ENCODE peak calls at places on chromosomes 3 and 15, in eight cellular contexts. D is psoas muscle, L is cardiac muscle cell, W is suprapubic skin, M is uterus, A is endothelial cell of umbilical vein, U is DND-41, X is heart left ventricle. H is an unnamed sample.

GRCh38 chr3:185823280-185824044 is 1.4 kb downstream of the IGF2BP2 start:
- DNase-seq in A (peak; percentile 51), X (peak; percentile 51), W (no peak), U (no peak), M (peak; percentile 22), D (peak; percentile 22), L (peak; percentile 72), H (no peak)

GRCh38 chr3:48086736-48087470 is 70.7 kb upstream of the MAP4 start:
- DNase-seq in U (no peak), X (no peak), L (no peak), M (no peak), W (no peak), A (peak; percentile 30), D (no peak), H (peak; percentile 50)

GRCh38 chr3:106183762-106184391 is 315.1 kb upstream of the CBLB start:
- DNase-seq in W (no peak), L (no peak), A (no peak), D (no peak), U (no peak), X (no peak), M (no peak), H (peak; percentile 46)

GRCh38 chr15:40338041-40338657 is 2.6 kb downstream of the CCDC9B start:
- DNase-seq in U (peak; percentile 85), X (peak; percentile 85), D (peak; percentile 70), W (no peak), L (peak; percentile 89), A (peak; percentile 75), M (peak; percentile 55), H (peak; percentile 64)

GRCh38 chr3:105598047-105598796 is 231.5 kb downstream of the ALCAM start:
- DNase-seq in L (no peak), W (no peak), A (peak; percentile 8), D (no peak), U (no peak), M (no peak), X (no peak), H (peak; percentile 97)

GRCh38 chr3:32137870-32138269 is 31.4 kb downstream of the GPD1L start:
- DNase-seq in D (no peak), M (no peak), A (no peak), U (no peak), L (peak; percentile 91), W (no peak), X (no peak), H (no peak)

GRCh38 chr15:33195283-33195682 is 769 bp upstream of the FMN1 start:
- DNase-seq in U (no peak), W (no peak), X (no peak), A (no peak), M (no peak), L (no peak), D (no peak), H (no peak)

GRCh38 chr3:195005759-195006555 is 265.0 kb downstream of the XXYLT1 start:
- DNase-seq in L (no peak), U (no peak), M (no peak), D (no peak), W (peak; percentile 74), X (no peak), A (no peak), H (no peak)

GRCh38 chr3:2495746-2496145 is 397.1 kb downstream of the CNTN4 start:
- DNase-seq in L (no peak), U (no peak), D (no peak), X (no peak), W (no peak), A (no peak), M (no peak), H (no peak)

GRCh38 chr15:27937873-27938272 is 161.2 kb downstream of the OCA2 start:
- DNase-seq in W (no peak), X (no peak), D (no peak), M (no peak), A (no peak), L (no peak), U (no peak), H (no peak)

GRCh38 chr3:184578822-184579221 is 17.2 kb downstream of the EPHB3 start:
- DNase-seq in X (no peak), L (no peak), W (no peak), D (no peak), U (no peak), A (no peak), M (no peak), H (no peak)

GRCh38 chr3:169400874-169401273 is 262.6 kb downstream of the MECOM start:
- DNase-seq in D (no peak), L (peak; percentile 74), W (no peak), X (no peak), A (no peak), U (no peak), M (no peak), H (no peak)

DNA sequence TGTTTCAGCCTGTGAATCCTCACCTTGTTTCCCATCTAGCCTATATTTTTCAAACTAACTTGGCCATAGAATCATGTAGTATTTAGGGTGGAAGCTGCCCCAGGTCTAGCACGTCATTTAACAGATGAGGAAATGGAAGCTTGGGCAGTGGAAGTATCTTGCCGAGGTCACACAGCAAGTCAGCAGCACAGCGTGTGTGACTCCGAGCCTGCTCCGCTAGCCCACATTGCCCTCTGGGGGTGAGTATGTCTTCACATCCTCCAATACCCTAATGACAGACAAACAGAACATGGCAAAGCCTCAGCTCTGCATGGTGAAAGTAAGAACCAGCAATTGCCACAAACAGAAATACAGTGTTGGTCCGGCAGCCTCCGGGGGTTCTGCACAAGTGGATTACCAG is 2.2 kb upstream of the CCR5 start:
- DNase-seq in A (no peak), U (peak; percentile 53), W (no peak), D (peak; percentile 39), L (peak; percentile 24), M (no peak), X (peak; percentile 41), H (no peak)
- TF ChIP-seq CTCF in A (no peak), U (peak; percentile 69), W (no peak), D (no peak), L (no peak), M (no peak), X (no peak), H (peak; percentile 26)

GRCh38 chr3:130865537-130865936 is 28.3 kb upstream of the ATP2C1 start:
- DNase-seq in W (no peak), X (no peak), D (no peak), U (no peak), A (no peak), L (no peak), M (no peak), H (no peak)
- H3K4me3 ChIP-seq in W (no peak overlapping the region), X (no peak overlapping the region), D (no peak overlapping the region), U (no peak overlapping the region), A (no peak overlapping the region), L (no peak overlapping the region), M (no peak overlapping the region), H (no peak overlapping the region)

DNA sequence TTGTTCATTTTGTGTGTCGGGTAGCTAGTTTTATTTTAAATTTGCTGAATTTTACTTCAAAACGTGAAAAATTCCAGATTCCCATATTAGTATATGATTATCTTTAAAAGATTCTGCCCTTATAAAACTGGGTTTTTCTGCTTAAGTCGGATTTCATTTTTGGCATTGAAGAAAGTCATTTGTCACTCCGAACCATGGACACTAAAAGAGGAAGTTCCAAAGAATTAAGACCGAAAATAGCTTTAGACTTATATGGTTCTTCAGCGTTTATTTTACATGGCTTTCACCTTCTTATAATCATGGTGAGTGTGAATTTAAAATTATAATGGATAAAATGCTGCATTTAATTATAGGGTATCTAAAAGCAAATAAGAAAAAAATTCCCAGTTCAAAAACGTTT is 1.0 kb downstream of the C3orf38 start:
- DNase-seq in M (no peak), W (no peak), U (no peak), A (peak; percentile 39), D (no peak), L (no peak), X (no peak), H (no peak)
- H3K27ac ChIP-seq in M (peak overlapping the region; percentile 90), W (peak overlapping the region; percentile 94), U (peak overlapping the region; percentile 90), A (peak overlapping the region; percentile 32), D (peak overlapping the region; percentile 92), L (peak overlapping the region; percentile 83), X (peak overlapping the region; percentile 93), H (peak overlapping the region; percentile 80)

GRCh38 chr3:124786491-124787241 is 56.4 kb downstream of the UMPS start:
- DNase-seq in L (no peak), W (no peak), D (no peak), A (peak; percentile 50), U (no peak), X (no peak), M (no peak), H (no peak)

GRCh38 chr3:124783696-124784095 is 53.4 kb downstream of the UMPS start:
- DNase-seq in W (no peak), X (no peak), D (no peak), A (no peak), M (no peak), L (no peak), U (no peak), H (no peak)

GRCh38 chr3:124785966-124786365 is 55.7 kb downstream of the UMPS start:
- DNase-seq in X (no peak), W (no peak), L (no peak), M (no peak), A (no peak), U (no peak), D (no peak), H (no peak)

GRCh38 chr3:124787490-124788195 is 57.4 kb downstream of the UMPS start:
- DNase-seq in D (no peak), U (no peak), W (no peak), M (no peak), L (no peak), A (no peak), X (no peak), H (no peak)

DNA sequence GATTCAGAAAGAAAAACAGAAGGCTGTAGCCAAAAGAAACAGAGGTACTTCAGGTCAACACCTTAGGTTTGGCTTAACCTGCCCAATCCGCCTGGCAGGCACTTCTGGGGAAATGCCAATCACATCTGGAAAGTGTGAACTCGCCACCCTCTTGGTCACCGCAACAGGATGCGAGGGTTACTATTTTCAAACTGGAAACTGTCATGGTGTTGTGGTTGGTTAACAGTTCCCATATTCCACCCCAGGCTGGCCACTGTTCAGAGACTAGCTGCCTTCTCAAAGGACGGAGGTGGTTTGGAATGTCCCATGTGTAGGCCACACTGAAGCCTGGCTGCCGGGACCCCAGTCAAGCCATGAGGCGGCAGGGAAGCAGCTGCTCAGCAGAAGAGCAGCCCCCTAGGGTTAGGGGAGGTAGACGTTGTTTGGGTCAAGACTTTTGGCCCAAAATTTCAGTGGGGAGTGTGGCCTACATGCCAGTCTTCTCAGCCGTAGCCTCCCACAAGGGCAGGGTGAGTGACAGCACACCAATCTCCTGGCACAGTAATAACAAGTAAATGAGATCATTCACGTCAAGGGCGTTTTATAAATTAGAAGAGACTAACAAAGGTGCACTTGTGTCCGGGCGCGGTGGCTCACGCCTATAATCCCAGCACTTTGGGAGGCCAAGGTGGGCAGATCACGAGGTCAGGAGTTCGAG is 54.6 kb downstream of the UMPS start:
- DNase-seq in W (no peak), U (no peak), M (no peak), D (peak; percentile 23), A (no peak), X (no peak), L (no peak), H (no peak)
- TF ChIP-seq CTCF in W (no peak), U (no peak), M (no peak), D (no peak), A (no peak), X (no peak), L (no peak), H (no peak)

H was measured in brain microvascular endothelial cell.